ENCODE peak calls at places on chromosomes 12 and 14, in nine cellular contexts. V is cardiac muscle cell, C is GM23248, B is BE2C, M is breast epithelium, P is WERI-Rb-1, E is pancreas, O is fibroblast of mammary gland, U is endothelial cell of umbilical vein. X is an unnamed sample.

GRCh38 chr12:42474391-42474790 is 115.2 kb downstream of the PRICKLE1 start:
- DNase-seq in P (no peak), E (no peak), C (peak; percentile 82), O (peak; percentile 81), U (peak; percentile 78), M (no peak), B (no peak), V (no peak), X (no peak)

GRCh38 chr12:61993734-61994345 is 266.4 kb upstream of the USP15 start:
- DNase-seq in E (no peak), C (peak; percentile 58), M (no peak), P (no peak), B (no peak), V (peak; percentile 62), U (peak; percentile 9), O (peak; percentile 21), X (no peak)

GRCh38 chr14:36556811-36557433 is 25.5 kb downstream of the NKX2-8 start:
- DNase-seq in O (peak; percentile 24), M (no peak), C (peak; percentile 56), B (peak; percentile 28), P (no peak), U (peak; percentile 20), E (no peak), V (peak; percentile 26), X (no peak)

GRCh38 chr14:32252030-32252670 is 49.1 kb upstream of the RNU6-8 start:
- DNase-seq in M (peak; percentile 50), P (peak; percentile 64), E (peak; percentile 45), B (peak; percentile 67), C (peak; percentile 80), V (peak; percentile 83), O (peak; percentile 78), U (peak; percentile 69), X (peak; percentile 46)

GRCh38 chr14:73462078-73462715 is 3.9 kb upstream of the NUMB start:
- DNase-seq in U (peak; percentile 44), P (peak; percentile 14), M (peak; percentile 70), V (peak; percentile 68), O (peak; percentile 43), E (peak; percentile 96), B (peak; percentile 84), C (peak; percentile 64), X (peak; percentile 32)

GRCh38 chr12:104667139-104667538 is 210.4 kb downstream of the CHST11 start:
- DNase-seq in B (no peak), P (no peak), E (peak; percentile 67), O (peak; percentile 78), M (no peak), C (peak; percentile 73), U (no peak), V (no peak), X (no peak)

GRCh38 chr12:95181103-95181502 is 36.2 kb downstream of the FGD6 start:
- DNase-seq in B (no peak), C (no peak), M (no peak), E (no peak), P (no peak), V (no peak), U (no peak), O (no peak), X (no peak)

GRCh38 chr12:18749381-18749957 is 11.6 kb downstream of the CAPZA3 start:
- DNase-seq in U (no peak), M (no peak), P (no peak), C (peak; percentile 40), B (no peak), V (no peak), O (peak; percentile 25), E (no peak), X (no peak)

GRCh38 chr14:74616507-74616906 is 4.5 kb upstream of the LTBP2 start:
- DNase-seq in U (peak; percentile 91), C (peak; percentile 96), B (no peak), P (peak; percentile 58), O (peak; percentile 92), V (no peak), E (no peak), M (no peak), X (peak; percentile 77)

GRCh38 chr12:124804011-124804621 is 59.5 kb downstream of the SCARB1 start:
- DNase-seq in P (no peak), O (peak; percentile 33), C (peak; percentile 13), M (peak; percentile 82), B (peak; percentile 65), E (peak; percentile 33), V (no peak), U (peak; percentile 24), X (peak; percentile 77)

GRCh38 chr12:79409562-79409961 is 281.2 kb downstream of the PAWR start:
- DNase-seq in O (peak; percentile 58), C (peak; percentile 70), U (peak; percentile 37), M (peak; percentile 60), V (peak; percentile 47), P (no peak), B (no peak), E (no peak), X (peak; percentile 78)

GRCh38 chr12:103677341-103677740 is 90.3 kb downstream of the STAB2 start:
- DNase-seq in O (no peak), B (no peak), E (peak; percentile 11), P (no peak), C (no peak), V (no peak), M (peak; percentile 90), U (no peak), X (no peak)

GRCh38 chr12:108289342-108290131 is 49.6 kb downstream of the CMKLR1 start:
- DNase-seq in O (no peak), C (no peak), M (peak; percentile 91), P (no peak), B (no peak), V (no peak), U (peak; percentile 13), E (no peak), X (no peak)

GRCh38 chr14:96616168-96616681 is 114.0 kb downstream of the PAPOLA start:
- DNase-seq in U (no peak), E (no peak), P (no peak), M (no peak), B (peak; percentile 28), C (no peak), V (no peak), O (no peak), X (no peak)

GRCh38 chr14:71165650-71166049 is 258.4 kb downstream of the PCNX1 start:
- DNase-seq in U (no peak), M (no peak), C (no peak), P (no peak), O (no peak), V (no peak), B (no peak), E (no peak), X (no peak)

GRCh38 chr14:23406244-23406643 is 1.8 kb downstream of the MYH6 start:
- DNase-seq in P (no peak), E (no peak), C (no peak), M (no peak), O (no peak), V (no peak), U (no peak), B (no peak), X (no peak)

GRCh38 chr12:25276199-25276937 is 25.6 kb upstream of the KRAS start:
- DNase-seq in U (peak; percentile 72), B (peak; percentile 68), P (no peak), E (peak; percentile 46), V (no peak), C (peak; percentile 69), M (no peak), O (peak; percentile 95), X (peak; percentile 85)

GRCh38 chr14:89616425-89617141 is 199.6 kb upstream of the FOXN3 start:
- DNase-seq in U (peak; percentile 28), E (no peak), O (peak; percentile 31), M (no peak), P (no peak), C (peak; percentile 62), B (no peak), V (no peak), X (no peak)

GRCh38 chr12:27620121-27620520 is 76.1 kb upstream of the REP15 start:
- DNase-seq in C (no peak), B (no peak), P (no peak), V (no peak), M (no peak), O (no peak), U (no peak), E (no peak), X (no peak)

GRCh38 chr12:27616356-27617150 is 79.7 kb upstream of the REP15 start:
- DNase-seq in C (peak; percentile 44), V (no peak), O (no peak), E (no peak), U (no peak), B (no peak), P (no peak), M (no peak), X (peak; percentile 47)

GRCh38 chr12:27615331-27615891 is 80.8 kb upstream of the REP15 start:
- DNase-seq in E (no peak), U (no peak), B (no peak), P (no peak), C (peak; percentile 74), M (no peak), V (peak; percentile 32), O (no peak), X (peak; percentile 68)

GRCh38 chr12:27619308-27619707 is 76.9 kb upstream of the REP15 start:
- DNase-seq in E (no peak), V (no peak), U (peak; percentile 87), P (no peak), O (peak; percentile 91), C (peak; percentile 88), B (no peak), M (no peak), X (no peak)

GRCh38 chr12:27618836-27619235 is 77.4 kb upstream of the REP15 start:
- DNase-seq in O (no peak), C (no peak), P (no peak), V (no peak), E (no peak), M (no peak), U (no peak), B (no peak), X (no peak)
- H3K4me3 ChIP-seq in O (no peak overlapping the region), C (no peak overlapping the region), P (no peak overlapping the region), V (no peak overlapping the region), E (no peak overlapping the region), M (no peak overlapping the region), U (no peak overlapping the region), B (no peak overlapping the region), X (no peak overlapping the region)

GRCh38 chr14:105196228-105196960 is 15.3 kb upstream of the NUDT14 start:
- DNase-seq in U (peak; percentile 68), P (no peak), M (no peak), B (no peak), V (peak; percentile 47), E (no peak), C (no peak), O (no peak), X (no peak)
- H3K4me3 ChIP-seq in U (no peak overlapping the region), P (no peak overlapping the region), M (no peak overlapping the region), B (no peak overlapping the region), V (peak overlapping the region; percentile 9), E (no peak overlapping the region), C (no peak overlapping the region), O (no peak overlapping the region), X (no peak overlapping the region)

GRCh38 chr12:106135781-106136180 is 3.0 kb downstream of the NUAK1 start:
- DNase-seq in C (peak; percentile 88), V (no peak), O (no peak), M (no peak), P (no peak), E (no peak), U (peak; percentile 82), B (no peak), X (no peak)
- H3K4me3 ChIP-seq in C (peak overlapping the region; percentile 88), V (no peak overlapping the region), O (no peak overlapping the region), M (peak overlapping the region; percentile 89), P (no peak overlapping the region), E (no peak overlapping the region), U (no peak overlapping the region), B (no peak overlapping the region), X (peak overlapping the region; percentile 13)

DNA sequence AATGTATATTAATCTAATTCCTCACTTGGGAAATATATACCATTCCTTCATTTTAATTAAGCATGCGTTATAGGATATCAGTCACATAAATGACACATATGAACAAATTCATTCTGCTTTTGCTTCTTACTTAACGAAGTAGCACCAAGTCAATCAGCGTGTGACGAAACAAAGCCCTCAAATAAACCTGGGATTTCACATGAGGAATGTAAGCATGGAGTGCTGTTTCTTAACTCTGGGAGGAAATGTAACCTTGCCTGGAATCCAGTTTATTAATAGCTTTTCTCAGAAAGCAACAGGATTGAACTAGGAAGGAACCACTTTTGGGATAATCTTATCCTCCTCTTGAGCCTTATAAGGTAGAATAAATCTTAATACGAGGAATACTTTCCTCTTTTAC is 72.0 kb downstream of the NIN start:
- DNase-seq in V (peak; percentile 19), O (no peak), P (no peak), U (no peak), E (no peak), B (no peak), C (no peak), M (no peak), X (no peak)
- H3K4me3 ChIP-seq in V (no peak overlapping the region), O (no peak overlapping the region), P (no peak overlapping the region), U (no peak overlapping the region), E (no peak overlapping the region), B (no peak overlapping the region), C (no peak overlapping the region), M (no peak overlapping the region), X (no peak overlapping the region)

X was measured in retinal pigment epithelial cell.